ENCODE peak calls at places on chromosomes 5 and 9, in five cellular contexts. C is GM23248, V is endothelial cell of umbilical vein, F is PC-9, J is PC-3. W is an unnamed sample.

GRCh38 chr9:114054191-114054690 is 23.9 kb downstream of the AMBP start:
- DNase-seq in V (no peak), C (no peak), F (no peak), J (no peak), W (no peak)

GRCh38 chr9:6414291-6414690 is 1.3 kb downstream of the UHRF2 start:
- DNase-seq in V (peak; percentile 54), F (peak; percentile 2), J (peak; percentile 37), C (peak; percentile 78), W (peak; percentile 67)

GRCh38 chr9:108056083-108056804 is 566.7 kb upstream of the KLF4 start:
- DNase-seq in C (peak; percentile 74), V (peak; percentile 49), J (peak; percentile 79), F (no peak), W (peak; percentile 65)

GRCh38 chr5:83562817-83563557 is 91.4 kb downstream of the VCAN start:
- DNase-seq in J (no peak), C (peak; percentile 51), F (no peak), V (no peak), W (no peak)

GRCh38 chr9:127844821-127845359 is 9.6 kb downstream of the ENG start:
- DNase-seq in C (peak; percentile 31), F (peak; percentile 29), J (no peak), V (peak; percentile 77), W (peak; percentile 23)

GRCh38 chr5:150410524-150411244 is 2.0 kb downstream of the CD74 start:
- DNase-seq in V (peak; percentile 78), C (peak; percentile 87), J (peak; percentile 64), F (peak; percentile 58), W (peak; percentile 48)

GRCh38 chr9:21728781-21729180 is 73.7 kb upstream of the MTAP start:
- DNase-seq in J (no peak), F (no peak), V (no peak), C (peak; percentile 94), W (peak; percentile 96)

GRCh38 chr5:3376611-3377010 is 219.0 kb upstream of the IRX1 start:
- DNase-seq in V (no peak), F (no peak), J (no peak), C (no peak), W (no peak)

GRCh38 chr9:107866912-107867311 is 377.3 kb upstream of the KLF4 start:
- DNase-seq in V (no peak), C (peak; percentile 44), J (no peak), F (no peak), W (no peak)

GRCh38 chr5:114369680-114370417 is 8.0 kb downstream of the KCNN2 start:
- DNase-seq in C (no peak), J (no peak), V (no peak), F (no peak), W (no peak)

GRCh38 chr5:118611332-118611945 is 376.9 kb downstream of the DTWD2 start:
- DNase-seq in C (peak; percentile 57), F (no peak), V (no peak), J (peak; percentile 27), W (no peak)

GRCh38 chr9:134055981-134056461 is 11.8 kb downstream of the BRD3 start:
- DNase-seq in C (peak; percentile 90), V (no peak), J (peak; percentile 72), F (peak; percentile 94), W (peak; percentile 73)

GRCh38 chr9:33750307-33750838 is 45.0 kb upstream of the PRSS3 start:
- DNase-seq in F (no peak), C (peak; percentile 67), J (peak; percentile 42), V (no peak), W (no peak)

GRCh38 chr5:111742595-111742994 is 14.4 kb downstream of the NREP start:
- DNase-seq in C (peak; percentile 87), J (peak; percentile 70), V (peak; percentile 63), F (no peak), W (peak; percentile 97)

GRCh38 chr9:38746303-38746702 is 26.4 kb upstream of the FAM240B start:
- DNase-seq in F (no peak), C (no peak), V (no peak), J (no peak), W (no peak)

GRCh38 chr9:34629492-34629809 is 585 bp upstream of the ARID3C start:
- DNase-seq in V (no peak), C (no peak), F (no peak), J (no peak), W (no peak)

GRCh38 chr5:35229076-35230042 is 928 bp downstream of the PRLR start:
- DNase-seq in F (no peak), V (no peak), J (peak; percentile 61), C (peak; percentile 10), W (no peak)

GRCh38 chr5:126477681-126478117 is 54.5 kb downstream of the GRAMD2B start:
- DNase-seq in J (no peak), C (peak; percentile 66), F (no peak), V (peak; percentile 57), W (peak; percentile 12)

GRCh38 chr9:126474201-126474765 is 139.4 kb upstream of the LMX1B start:
- DNase-seq in J (no peak), V (peak; percentile 60), C (peak; percentile 83), F (no peak), W (peak; percentile 64)

GRCh38 chr9:113636693-113637092 is 173.2 kb downstream of the RGS3 start:
- DNase-seq in V (no peak), C (no peak), J (no peak), F (no peak), W (no peak)

GRCh38 chr9:86675805-86676204 is 271.5 kb downstream of the GAS1 start:
- DNase-seq in V (no peak), J (no peak), F (no peak), C (no peak), W (no peak)

GRCh38 chr9:2015581-2016410 is 649 bp downstream of the SMARCA2 start:
- DNase-seq in J (peak; percentile 10), V (peak; percentile 54), F (peak; percentile 8), C (peak; percentile 81), W (peak; percentile 35)

GRCh38 chr9:116632990-116633441 is 54.1 kb upstream of the TRIM32 start:
- DNase-seq in C (peak; percentile 76), V (no peak), J (peak; percentile 6), F (no peak), W (peak; percentile 81)

DNA sequence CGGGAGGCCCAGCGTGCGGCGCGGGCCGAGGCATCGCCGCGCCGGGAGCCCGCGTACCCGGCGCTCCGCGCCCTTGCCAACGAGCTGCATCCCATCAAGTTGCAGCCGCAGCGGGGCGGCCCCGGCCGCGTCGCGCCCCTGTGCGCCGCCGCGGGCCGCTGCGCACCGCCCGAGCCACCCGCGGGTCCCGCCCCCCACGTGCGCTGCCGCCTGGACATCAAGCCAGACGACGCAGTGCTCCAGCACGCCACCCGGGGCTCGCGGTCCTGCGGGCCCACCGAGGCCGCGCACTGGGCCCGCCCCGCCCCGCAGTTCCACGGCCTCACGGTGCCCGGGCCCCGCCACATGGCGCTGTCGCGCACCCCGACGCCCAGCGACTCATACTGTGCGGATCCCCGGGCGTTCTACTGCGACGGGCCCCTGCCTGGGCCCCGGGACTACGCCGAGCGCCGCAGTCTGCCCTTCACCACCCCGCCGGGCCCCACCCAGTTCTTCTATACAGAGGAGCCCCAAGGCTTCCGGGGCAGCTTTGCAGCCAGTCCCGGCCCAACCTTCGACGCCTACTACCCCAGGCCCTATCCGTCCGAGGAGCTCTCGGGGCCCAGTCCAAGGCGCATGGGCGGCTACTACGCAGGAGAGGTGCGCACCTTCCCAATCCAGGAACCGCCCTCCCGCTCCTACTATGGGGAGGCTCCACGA is 2.6 kb downstream of the AJM1 start:
- DNase-seq in V (no peak), J (no peak), F (no peak), C (no peak), W (no peak)
- TF ChIP-seq EZH2 in V (no peak), J (no peak), F (no peak), C (peak; percentile 83), W (no peak)

GRCh38 chr5:135574493-135574892 is 4.3 kb downstream of the CXCL14 start:
- DNase-seq in C (no peak), F (no peak), V (no peak), J (no peak), W (no peak)
- H3K27me3 ChIP-seq in C (peaks cover 7% of the 10 kb centered on the region), F (peaks cover 72% of the 10 kb centered on the region), V (peaks cover 30% of the 10 kb centered on the region), J (peaks cover 7% of the 10 kb centered on the region), W (peaks cover 13% of the 10 kb centered on the region)

DNA sequence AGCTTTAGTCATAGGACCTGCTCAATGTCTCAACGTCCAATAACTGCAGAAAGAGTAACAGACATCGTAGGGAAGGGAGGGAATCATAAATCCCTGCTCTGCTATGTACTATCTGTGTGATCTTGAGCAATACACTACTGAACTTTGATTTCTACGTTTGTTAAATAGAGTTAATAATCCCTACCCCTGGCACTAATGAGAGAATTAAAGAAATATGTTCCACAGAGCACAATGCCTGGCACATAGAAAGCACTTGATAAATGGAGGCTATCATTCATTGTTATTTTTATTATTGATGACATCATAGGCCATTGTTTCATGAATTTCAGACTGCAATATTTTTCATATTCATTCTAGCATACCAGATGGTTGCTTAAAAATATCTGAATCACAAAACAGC is 108.7 kb downstream of the EBF1 start:
- DNase-seq in V (no peak), C (no peak), J (no peak), F (no peak), W (no peak)
- TF ChIP-seq EZH2 in V (no peak), C (no peak), J (no peak), F (no peak), W (no peak)

GRCh38 chr5:6452622-6453504 is 4.2 kb downstream of the UBE2QL1 start:
- DNase-seq in V (no peak), C (no peak), F (no peak), J (no peak), W (no peak)

GRCh38 chr5:6448141-6448491 is 543 bp upstream of the UBE2QL1 start:
- DNase-seq in C (no peak), V (no peak), F (no peak), J (no peak), W (no peak)

GRCh38 chr5:6449465-6450158 is 953 bp downstream of the UBE2QL1 start:
- DNase-seq in F (no peak), V (no peak), C (no peak), J (no peak), W (no peak)

GRCh38 chr5:6448622-6449464 is at the start of gene UBE2QL1:
- DNase-seq in C (peak; percentile 20), V (peak; percentile 24), F (no peak), J (peak; percentile 66), W (no peak)

DNA sequence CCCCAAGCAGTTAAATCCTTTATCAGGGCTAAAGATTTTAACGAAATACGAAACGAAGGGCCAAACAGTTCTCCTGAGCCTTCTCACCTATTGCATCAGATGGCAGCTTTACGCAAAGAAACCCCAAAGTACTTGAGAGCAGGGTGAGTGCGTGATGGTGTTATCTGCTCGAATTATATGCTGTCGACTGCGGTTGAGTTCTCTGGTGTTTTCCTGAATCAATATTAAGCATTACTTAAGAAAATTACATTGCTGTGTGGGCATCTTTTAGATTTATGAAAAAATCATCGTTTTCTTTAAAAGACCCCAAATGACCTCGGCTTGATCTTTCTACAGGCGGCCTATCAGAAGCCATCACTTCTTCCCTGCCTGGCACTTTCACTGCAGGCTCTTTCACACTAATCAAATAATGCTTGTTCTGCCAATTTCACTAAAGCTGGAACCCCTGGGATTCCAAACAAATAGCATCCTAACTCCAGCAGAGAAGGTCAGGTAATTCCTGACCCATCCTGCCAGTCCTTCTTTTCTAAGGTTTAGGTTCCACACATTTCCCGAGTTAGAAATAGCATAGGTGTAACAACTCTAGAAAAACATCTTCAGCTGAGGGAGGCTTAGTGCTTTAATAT is 1.7 kb downstream of the UBE2QL1 start:
- DNase-seq in J (no peak), V (no peak), C (no peak), F (no peak), W (no peak)
- H3K27me3 ChIP-seq in J (peaks cover 28% of the 10 kb centered on the region), V (peaks cover 32% of the 10 kb centered on the region), C (peaks cover 40% of the 10 kb centered on the region), F (peaks cover 66% of the 10 kb centered on the region), W (peaks cover 36% of the 10 kb centered on the region)

GRCh38 chr5:173228639-173229380 is 6.2 kb downstream of the NKX2-5 start:
- DNase-seq in C (peak; percentile 52), V (no peak), J (no peak), F (no peak), W (no peak)
- TF ChIP-seq EZH2 in C (peak; percentile 56), V (peak; percentile 75), J (no peak), F (no peak), W (peak; percentile 90)